ENCODE peak calls at places on chromosome X, in five cellular contexts. W, G, X, K and U are unnamed samples.

GRCh38 chrX:41276661-41277506 is 57.1 kb upstream of the DDX3X start:
- DNase-seq in W (no peak), X (peak), G (no peak), K (no peak), U (no peak)

GRCh38 chrX:19775830-19776498 is 111.4 kb downstream of the SH3KBP1 start:
- DNase-seq in K (no peak), X (no peak), G (no peak), W (no peak), U (no peak)

GRCh38 chrX:31524182-31524581 is 452.3 kb upstream of the FTHL17 start:
- DNase-seq in W (no peak), X (no peak), G (no peak), K (no peak), U (no peak)

GRCh38 chrX:130669233-130669632 is 233.8 kb downstream of the ENOX2 start:
- DNase-seq in G (no peak), W (no peak), K (no peak), X (no peak), U (no peak)

GRCh38 chrX:2584216-2584615 is 83.4 kb upstream of the DHRSX start:
- DNase-seq in X (peak), W (peak), G (peak), K (no peak), U (no peak)

GRCh38 chrX:105460366-105460765 is 239.9 kb upstream of the TEX13A start:
- DNase-seq in G (no peak), K (peak), W (no peak), X (no peak), U (no peak)

GRCh38 chrX:151759041-151759440 is 24.5 kb downstream of the CNGA2 start:
- DNase-seq in X (no peak), G (no peak), K (no peak), W (no peak), U (no peak)

GRCh38 chrX:111100191-111100590 is 4.2 kb downstream of the PAK3 start:
- DNase-seq in K (peak), X (peak), W (peak), G (peak), U (peak)

GRCh38 chrX:2782171-2782570 is 30.3 kb downstream of the XG start:
- DNase-seq in X (no peak), G (no peak), K (no peak), W (no peak), U (no peak)

GRCh38 chrX:11953615-11954014 is 184.7 kb upstream of the FRMPD4 start:
- DNase-seq in G (no peak), X (no peak), K (no peak), W (peak), U (peak)

GRCh38 chrX:133776072-133776471 is 209.3 kb downstream of the GPC3 start:
- DNase-seq in G (peak), K (peak), W (peak), X (peak), U (no peak)

GRCh38 chrX:56803849-56804681 is 75.0 kb downstream of the NBDY start:
- DNase-seq in X (no peak), G (no peak), W (no peak), K (no peak), U (no peak)

GRCh38 chrX:107324493-107325310 is 118.3 kb downstream of the DNAAF6 start:
- DNase-seq in K (peak), X (peak), W (peak), G (peak), U (peak)

GRCh38 chrX:103309860-103310591 is 764 bp downstream of the BEX2 start:
- DNase-seq in X (no peak), K (no peak), G (no peak), W (peak), U (no peak)

GRCh38 chrX:65706041-65706828 is 38.8 kb downstream of the MSN start:
- DNase-seq in K (peak), X (no peak), G (no peak), W (no peak), U (peak)

GRCh38 chrX:74465424-74465823 is 44.1 kb downstream of the SLC16A2 start:
- DNase-seq in G (no peak), W (no peak), X (no peak), K (peak), U (no peak)

GRCh38 chrX:80181079-80181478 is 166.5 kb downstream of the TBX22 start:
- DNase-seq in G (peak), K (peak), W (peak), X (peak), U (no peak)

GRCh38 chrX:71941771-71942170 is 31.1 kb downstream of the NHSL2 start:
- DNase-seq in G (no peak), W (no peak), X (no peak), K (peak), U (no peak)

GRCh38 chrX:133783273-133783672 is 202.1 kb downstream of the GPC3 start:
- DNase-seq in K (no peak), G (no peak), X (no peak), W (no peak), U (no peak)

GRCh38 chrX:39895228-39896110 is 202.3 kb downstream of the BCOR start:
- DNase-seq in X (no peak), W (no peak), K (peak), G (no peak), U (peak)

GRCh38 chrX:124328765-124329164 is 3.7 kb upstream of the TEX13D start:
- DNase-seq in X (no peak), K (peak), W (no peak), G (no peak), U (peak)

GRCh38 chrX:121336831-121337421 is 289.5 kb downstream of the GLUD2 start:
- DNase-seq in W (no peak), K (no peak), X (no peak), G (no peak), U (peak)

GRCh38 chrX:10457092-10457491 is 163.3 kb downstream of the MID1 start:
- DNase-seq in X (no peak), W (no peak), G (no peak), K (no peak), U (no peak)

GRCh38 chrX:30806187-30806728 is 82.8 kb downstream of the TAB3 start:
- DNase-seq in K (no peak), G (no peak), X (peak), W (no peak), U (no peak)

GRCh38 chrX:40095588-40096394 is 2.0 kb downstream of the BCOR start:
- DNase-seq in G (no peak), W (peak), K (peak), X (peak), U (peak)

GRCh38 chrX:153245288-153245731 is 66.2 kb downstream of the MAGEA1 start:
- DNase-seq in K (peak), X (peak), G (peak), W (peak), U (no peak)

GRCh38 chrX:56782362-56782761 is 53.3 kb downstream of the NBDY start:
- DNase-seq in X (no peak), K (no peak), W (no peak), G (no peak), U (no peak)

DNA sequence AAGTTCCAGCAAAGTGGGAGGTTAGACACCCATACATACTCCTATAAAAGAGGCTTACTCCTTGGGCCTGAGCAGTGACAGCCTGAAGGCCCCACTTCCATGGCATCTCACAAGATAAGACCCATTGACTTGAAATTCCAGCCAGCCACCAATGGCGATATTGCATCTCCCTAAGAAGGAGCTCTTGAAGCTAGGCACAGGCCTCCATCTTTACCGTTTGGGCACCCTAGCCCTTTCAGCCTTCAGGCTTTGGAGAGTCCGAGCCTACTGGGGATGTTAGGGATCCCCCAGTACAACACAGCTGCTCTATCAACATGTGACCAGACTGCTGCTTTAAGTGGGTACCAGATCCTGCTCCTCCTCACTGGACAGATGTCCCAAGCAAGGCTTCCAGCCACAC is 189.5 kb downstream of the MAGEE1 start:
- DNase-seq in G (no peak), X (no peak), K (no peak), W (no peak), U (no peak)
- TF ChIP-seq CTCF in G (no peak), X (no peak), K (no peak), W (no peak), U (no peak)

GRCh38 chrX:154914052-154914451 is 27.9 kb downstream of the F8A1 start:
- DNase-seq in G (no peak), X (no peak), W (no peak), K (no peak), U (no peak)

GRCh38 chrX:154918060-154918483 is 31.9 kb downstream of the F8A1 start:
- DNase-seq in W (peak), X (peak), K (peak), G (peak), U (peak)
- TF ChIP-seq CTCF in W (peak), X (peak), K (peak), G (peak), U (peak)

DNA sequence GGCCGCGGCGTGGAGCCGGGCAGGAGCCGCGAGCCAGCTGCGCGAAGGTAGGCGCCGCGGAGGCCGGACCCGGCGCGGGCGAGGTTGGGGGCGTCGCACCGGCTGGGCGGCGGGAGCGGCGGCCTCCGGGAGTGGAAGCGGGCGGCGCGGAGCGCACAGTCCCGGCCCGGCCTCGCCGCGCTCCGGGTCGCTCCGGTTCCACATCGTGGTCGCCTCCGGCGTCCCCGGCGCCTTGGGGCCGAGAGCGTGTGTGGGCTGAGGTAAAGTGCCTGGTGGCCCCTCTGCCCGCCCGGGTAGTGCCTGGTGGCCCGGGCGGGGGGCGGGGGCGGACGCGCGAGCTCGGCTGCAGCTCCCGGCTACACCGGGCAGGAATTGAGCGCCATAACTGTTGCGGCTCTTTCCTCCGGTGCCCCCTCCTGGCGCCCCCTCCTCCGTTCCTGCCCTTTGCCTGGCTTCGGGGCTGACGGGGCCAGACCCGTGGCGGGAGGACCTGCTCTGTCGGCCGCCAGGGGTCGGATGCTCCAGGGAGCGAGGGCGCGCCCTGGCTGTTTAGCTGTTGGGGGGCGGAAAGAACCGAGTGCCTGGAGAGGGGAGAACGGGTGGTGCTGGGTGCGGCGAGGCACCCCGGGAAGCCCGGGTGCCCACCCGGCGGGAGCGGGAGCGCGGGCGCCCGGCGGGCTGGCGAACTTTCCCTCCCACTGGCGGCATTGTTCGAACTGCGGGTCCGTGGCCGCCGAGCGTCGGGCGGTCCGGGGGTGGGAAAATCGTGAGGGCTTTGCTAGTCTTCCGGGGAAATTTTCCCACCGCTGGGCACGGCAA is 661 bp downstream of the JADE3 start:
- DNase-seq in G (peak), W (peak), X (peak), K (peak), U (peak)
- TF ChIP-seq CTCF in G (peak), W (peak), X (peak), K (peak), U (peak)

DNA sequence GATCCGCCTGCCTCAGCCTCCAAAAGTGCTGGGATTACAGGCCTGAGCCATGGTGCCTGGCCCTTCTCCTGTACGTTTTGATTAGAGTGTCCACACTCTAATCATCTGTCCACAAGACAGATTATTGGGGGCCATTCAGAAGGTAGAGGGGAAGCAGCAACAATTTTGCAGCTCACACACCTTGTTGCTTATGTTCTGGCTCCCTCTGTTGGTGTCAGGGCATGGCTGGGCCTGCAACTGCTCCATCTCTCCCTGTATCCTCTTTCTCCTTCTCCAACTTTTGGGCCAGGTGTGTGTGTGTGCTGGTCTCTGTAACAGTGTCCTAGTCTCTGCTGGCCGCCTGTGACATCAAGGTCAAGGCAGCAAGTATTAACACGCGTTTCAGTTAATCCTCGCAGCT is 125.5 kb upstream of the MBNL3 start:
- DNase-seq in X (peak), G (no peak), K (peak), W (peak), U (peak)
- TF ChIP-seq CTCF in X (peak), G (no peak), K (no peak), W (peak), U (no peak)

GRCh38 chrX:23557070-23557469 is 110.2 kb upstream of the PRDX4 start:
- DNase-seq in K (no peak), W (no peak), G (no peak), X (no peak), U (no peak)

GRCh38 chrX:23554304-23554703 is 113.0 kb upstream of the PRDX4 start:
- DNase-seq in G (no peak), K (peak), X (no peak), W (peak), U (peak)

GRCh38 chrX:23559975-23560374 is 107.3 kb upstream of the PRDX4 start:
- DNase-seq in X (no peak), G (no peak), K (no peak), W (no peak), U (no peak)
- TF ChIP-seq CTCF in X (peak), G (no peak), K (no peak), W (peak), U (no peak)

GRCh38 chrX:1483843-1484637 is 31.3 kb upstream of the ASMTL start:
- DNase-seq in X (no peak), G (no peak), W (no peak), K (no peak), U (no peak)

GRCh38 chrX:1480082-1480785 is 27.5 kb upstream of the ASMTL start:
- DNase-seq in X (no peak), K (no peak), G (no peak), W (no peak), U (no peak)

GRCh38 chrX:1484638-1485019 is 31.9 kb upstream of the ASMTL start:
- DNase-seq in W (no peak), X (no peak), K (no peak), G (no peak), U (no peak)

GRCh38 chrX:1485033-1485432 is 32.3 kb upstream of the ASMTL start:
- DNase-seq in G (no peak), W (no peak), X (no peak), K (no peak), U (no peak)

GRCh38 chrX:1481636-1482529 is 29.2 kb upstream of the ASMTL start:
- DNase-seq in K (peak), G (peak), W (peak), X (peak), U (peak)
- TF ChIP-seq CTCF in K (no peak), G (no peak), W (no peak), X (no peak), U (no peak)

GRCh38 chrX:23626651-23627050 is 40.6 kb upstream of the PRDX4 start:
- DNase-seq in W (no peak), K (no peak), G (no peak), X (no peak), U (no peak)
- TF ChIP-seq CTCF in W (peak), K (no peak), G (no peak), X (peak), U (no peak)

GRCh38 chrX:109914114-109914849 is 88.6 kb upstream of the TMEM164 start:
- DNase-seq in K (no peak), G (no peak), W (no peak), X (no peak), U (no peak)

GRCh38 chrX:109911046-109911445 is 91.9 kb upstream of the TMEM164 start:
- DNase-seq in K (peak), X (no peak), W (no peak), G (no peak), U (no peak)
- TF ChIP-seq CTCF in K (peak), X (peak), W (peak), G (peak), U (no peak)